ENCODE peak calls at places on chromosomes 16 and 17, in seven cellular contexts. One of them, this sample, is unnamed.

GRCh38 chr17:3534881-3535252 is 22.7 kb downstream of the TRPV3 start:
- DNase-seq in body of pancreas: no peak
- DNase-seq in tibial nerve: peak
- DNase-seq in fibroblast of lung: peak
- DNase-seq in PC-9: no peak
- DNase-seq in heart right ventricle: peak
- DNase-seq in mucosa of descending colon: peak
- DNase-seq in this sample: peak

GRCh38 chr16:74778646-74779045 is 4.0 kb upstream of the FA2H start:
- DNase-seq in body of pancreas: peak
- DNase-seq in tibial nerve: no peak
- DNase-seq in fibroblast of lung: no peak
- DNase-seq in PC-9: no peak
- DNase-seq in heart right ventricle: no peak
- DNase-seq in mucosa of descending colon: peak
- DNase-seq in this sample: no peak

GRCh38 chr17:58277107-58277506 is 3.6 kb downstream of the MPO start:
- DNase-seq in body of pancreas: no peak
- DNase-seq in tibial nerve: no peak
- DNase-seq in fibroblast of lung: peak
- DNase-seq in PC-9: no peak
- DNase-seq in heart right ventricle: no peak
- DNase-seq in mucosa of descending colon: no peak
- DNase-seq in this sample: no peak

GRCh38 chr17:292531-293382 is 59.9 kb downstream of the RPH3AL start:
- DNase-seq in body of pancreas: no peak
- DNase-seq in tibial nerve: no peak
- DNase-seq in fibroblast of lung: no peak
- DNase-seq in PC-9: no peak
- DNase-seq in heart right ventricle: no peak
- DNase-seq in mucosa of descending colon: peak
- DNase-seq in this sample: peak

GRCh38 chr16:3085868-3086595 is 13.1 kb downstream of the ZSCAN10 start:
- DNase-seq in body of pancreas: no peak
- DNase-seq in tibial nerve: no peak
- DNase-seq in fibroblast of lung: no peak
- DNase-seq in PC-9: no peak
- DNase-seq in heart right ventricle: no peak
- DNase-seq in mucosa of descending colon: peak
- DNase-seq in this sample: no peak

GRCh38 chr16:23496826-23497542 is 13.3 kb downstream of the GGA2 start:
- DNase-seq in body of pancreas: peak
- DNase-seq in tibial nerve: peak
- DNase-seq in fibroblast of lung: peak
- DNase-seq in PC-9: peak
- DNase-seq in heart right ventricle: no peak
- DNase-seq in mucosa of descending colon: no peak
- DNase-seq in this sample: no peak

GRCh38 chr16:21277045-21277926 is 804 bp downstream of the CRYM start:
- DNase-seq in body of pancreas: no peak
- DNase-seq in tibial nerve: no peak
- DNase-seq in fibroblast of lung: no peak
- DNase-seq in PC-9: no peak
- DNase-seq in heart right ventricle: no peak
- DNase-seq in mucosa of descending colon: no peak
- DNase-seq in this sample: no peak

GRCh38 chr17:8369944-8370343 is 6.6 kb downstream of the KRABD2 start:
- DNase-seq in body of pancreas: no peak
- DNase-seq in tibial nerve: no peak
- DNase-seq in fibroblast of lung: no peak
- DNase-seq in PC-9: no peak
- DNase-seq in heart right ventricle: no peak
- DNase-seq in mucosa of descending colon: no peak
- DNase-seq in this sample: no peak

GRCh38 chr16:51982715-51983680 is 563.9 kb downstream of the TOX3 start:
- DNase-seq in body of pancreas: peak
- DNase-seq in tibial nerve: peak
- DNase-seq in fibroblast of lung: peak
- DNase-seq in PC-9: peak
- DNase-seq in heart right ventricle: no peak
- DNase-seq in mucosa of descending colon: no peak
- DNase-seq in this sample: no peak

GRCh38 chr16:48117217-48118105 is 38.3 kb downstream of the ABCC12 start:
- DNase-seq in body of pancreas: peak
- DNase-seq in tibial nerve: peak
- DNase-seq in fibroblast of lung: peak
- DNase-seq in PC-9: peak
- DNase-seq in heart right ventricle: peak
- DNase-seq in mucosa of descending colon: no peak
- DNase-seq in this sample: no peak

GRCh38 chr16:8182761-8183160 is 407.6 kb downstream of the TMEM114 start:
- DNase-seq in body of pancreas: no peak
- DNase-seq in tibial nerve: no peak
- DNase-seq in fibroblast of lung: no peak
- DNase-seq in PC-9: no peak
- DNase-seq in heart right ventricle: no peak
- DNase-seq in mucosa of descending colon: no peak
- DNase-seq in this sample: no peak

GRCh38 chr17:61235001-61235820 is 164.4 kb upstream of the TBX2 start:
- DNase-seq in body of pancreas: no peak
- DNase-seq in tibial nerve: no peak
- DNase-seq in fibroblast of lung: no peak
- DNase-seq in PC-9: no peak
- DNase-seq in heart right ventricle: no peak
- DNase-seq in mucosa of descending colon: no peak
- DNase-seq in this sample: no peak

GRCh38 chr16:84209989-84210388 is 19.0 kb downstream of the ADAD2 start:
- DNase-seq in body of pancreas: no peak
- DNase-seq in tibial nerve: no peak
- DNase-seq in fibroblast of lung: no peak
- DNase-seq in PC-9: no peak
- DNase-seq in heart right ventricle: no peak
- DNase-seq in mucosa of descending colon: no peak
- DNase-seq in this sample: no peak

GRCh38 chr16:88738167-88739084 is 32.1 kb downstream of the CTU2 start:
- DNase-seq in body of pancreas: no peak
- DNase-seq in tibial nerve: no peak
- DNase-seq in fibroblast of lung: no peak
- DNase-seq in PC-9: no peak
- DNase-seq in heart right ventricle: no peak
- DNase-seq in mucosa of descending colon: no peak
- DNase-seq in this sample: no peak

GRCh38 chr16:88736496-88736895 is 30.2 kb downstream of the CTU2 start:
- DNase-seq in body of pancreas: no peak
- DNase-seq in tibial nerve: no peak
- DNase-seq in fibroblast of lung: no peak
- DNase-seq in PC-9: no peak
- DNase-seq in heart right ventricle: no peak
- DNase-seq in mucosa of descending colon: no peak
- DNase-seq in this sample: no peak

GRCh38 chr16:88739139-88739974 is 33.1 kb downstream of the CTU2 start:
- DNase-seq in body of pancreas: no peak
- DNase-seq in tibial nerve: no peak
- DNase-seq in fibroblast of lung: no peak
- DNase-seq in PC-9: no peak
- DNase-seq in heart right ventricle: no peak
- DNase-seq in mucosa of descending colon: no peak
- DNase-seq in this sample: no peak

GRCh38 chr16:88736088-88736487 is 29.8 kb downstream of the CTU2 start:
- DNase-seq in body of pancreas: no peak
- DNase-seq in tibial nerve: no peak
- DNase-seq in fibroblast of lung: no peak
- DNase-seq in PC-9: no peak
- DNase-seq in heart right ventricle: no peak
- DNase-seq in mucosa of descending colon: no peak
- DNase-seq in this sample: no peak

GRCh38 chr16:88737298-88738166 is 31.2 kb downstream of the CTU2 start:
- DNase-seq in body of pancreas: peak
- DNase-seq in tibial nerve: peak
- DNase-seq in fibroblast of lung: peak
- DNase-seq in PC-9: peak
- DNase-seq in heart right ventricle: peak
- DNase-seq in mucosa of descending colon: peak
- DNase-seq in this sample: no peak
- TF ChIP-seq CTCF in body of pancreas: peak
- TF ChIP-seq CTCF in tibial nerve: peak
- TF ChIP-seq CTCF in fibroblast of lung: peak
- TF ChIP-seq CTCF in PC-9: peak
- TF ChIP-seq CTCF in heart right ventricle: peak
- TF ChIP-seq CTCF in mucosa of descending colon: peak
- TF ChIP-seq CTCF in this sample: peak

GRCh38 chr16:55539488-55539887 is 27.0 kb upstream of the CAPNS2 start:
- DNase-seq in body of pancreas: no peak
- DNase-seq in tibial nerve: no peak
- DNase-seq in fibroblast of lung: no peak
- DNase-seq in PC-9: no peak
- DNase-seq in heart right ventricle: no peak
- DNase-seq in mucosa of descending colon: no peak
- DNase-seq in this sample: no peak

GRCh38 chr16:55540221-55540620 is 26.3 kb upstream of the CAPNS2 start:
- DNase-seq in body of pancreas: no peak
- DNase-seq in tibial nerve: no peak
- DNase-seq in fibroblast of lung: no peak
- DNase-seq in PC-9: no peak
- DNase-seq in heart right ventricle: no peak
- DNase-seq in mucosa of descending colon: no peak
- DNase-seq in this sample: no peak

GRCh38 chr16:55542459-55543082 is 23.9 kb upstream of the CAPNS2 start:
- DNase-seq in body of pancreas: no peak
- DNase-seq in tibial nerve: peak
- DNase-seq in fibroblast of lung: peak
- DNase-seq in PC-9: no peak
- DNase-seq in heart right ventricle: no peak
- DNase-seq in mucosa of descending colon: no peak
- DNase-seq in this sample: no peak

GRCh38 chr16:55539049-55539448 is 27.4 kb upstream of the CAPNS2 start:
- DNase-seq in body of pancreas: no peak
- DNase-seq in tibial nerve: no peak
- DNase-seq in fibroblast of lung: peak
- DNase-seq in PC-9: no peak
- DNase-seq in heart right ventricle: no peak
- DNase-seq in mucosa of descending colon: no peak
- DNase-seq in this sample: no peak

GRCh38 chr16:55543470-55543869 is 23.0 kb upstream of the CAPNS2 start:
- DNase-seq in body of pancreas: no peak
- DNase-seq in tibial nerve: no peak
- DNase-seq in fibroblast of lung: peak
- DNase-seq in PC-9: no peak
- DNase-seq in heart right ventricle: no peak
- DNase-seq in mucosa of descending colon: no peak
- DNase-seq in this sample: no peak
- TF ChIP-seq CTCF in body of pancreas: no peak
- TF ChIP-seq CTCF in tibial nerve: peak
- TF ChIP-seq CTCF in fibroblast of lung: peak
- TF ChIP-seq CTCF in PC-9: peak
- TF ChIP-seq CTCF in heart right ventricle: peak
- TF ChIP-seq CTCF in mucosa of descending colon: no peak
- TF ChIP-seq CTCF in this sample: peak

GRCh38 chr17:7016406-7016805 is 4.0 kb downstream of the RNASEK start:
- DNase-seq in body of pancreas: no peak
- DNase-seq in tibial nerve: no peak
- DNase-seq in fibroblast of lung: no peak
- DNase-seq in PC-9: no peak
- DNase-seq in heart right ventricle: no peak
- DNase-seq in mucosa of descending colon: no peak
- DNase-seq in this sample: no peak

GRCh38 chr17:7016886-7017826 is 4.7 kb downstream of the RNASEK start:
- DNase-seq in body of pancreas: no peak
- DNase-seq in tibial nerve: no peak
- DNase-seq in fibroblast of lung: no peak
- DNase-seq in PC-9: no peak
- DNase-seq in heart right ventricle: no peak
- DNase-seq in mucosa of descending colon: no peak
- DNase-seq in this sample: no peak

GRCh38 chr17:7014261-7014994 is 2.0 kb downstream of the RNASEK start:
- DNase-seq in body of pancreas: peak
- DNase-seq in tibial nerve: peak
- DNase-seq in fibroblast of lung: peak
- DNase-seq in PC-9: peak
- DNase-seq in heart right ventricle: peak
- DNase-seq in mucosa of descending colon: peak
- DNase-seq in this sample: peak

GRCh38 chr17:7015587-7016020 is 3.2 kb downstream of the RNASEK start:
- DNase-seq in body of pancreas: no peak
- DNase-seq in tibial nerve: no peak
- DNase-seq in fibroblast of lung: no peak
- DNase-seq in PC-9: no peak
- DNase-seq in heart right ventricle: no peak
- DNase-seq in mucosa of descending colon: no peak
- DNase-seq in this sample: no peak

GRCh38 chr17:7014995-7015586 is 2.7 kb downstream of the RNASEK start:
- DNase-seq in body of pancreas: no peak
- DNase-seq in tibial nerve: no peak
- DNase-seq in fibroblast of lung: peak
- DNase-seq in PC-9: no peak
- DNase-seq in heart right ventricle: no peak
- DNase-seq in mucosa of descending colon: no peak
- DNase-seq in this sample: no peak
- TF ChIP-seq CTCF in body of pancreas: no peak
- TF ChIP-seq CTCF in tibial nerve: no peak
- TF ChIP-seq CTCF in fibroblast of lung: no peak
- TF ChIP-seq CTCF in PC-9: peak
- TF ChIP-seq CTCF in heart right ventricle: peak
- TF ChIP-seq CTCF in mucosa of descending colon: peak
- TF ChIP-seq CTCF in this sample: peak

GRCh38 chr17:74355065-74355464 is 6.6 kb downstream of the BTBD17 start:
- DNase-seq in body of pancreas: no peak
- DNase-seq in tibial nerve: no peak
- DNase-seq in fibroblast of lung: no peak
- DNase-seq in PC-9: no peak
- DNase-seq in heart right ventricle: no peak
- DNase-seq in mucosa of descending colon: no peak
- DNase-seq in this sample: no peak

GRCh38 chr17:74351552-74352210 is 10.0 kb downstream of the BTBD17 start:
- DNase-seq in body of pancreas: no peak
- DNase-seq in tibial nerve: no peak
- DNase-seq in fibroblast of lung: no peak
- DNase-seq in PC-9: no peak
- DNase-seq in heart right ventricle: no peak
- DNase-seq in mucosa of descending colon: no peak
- DNase-seq in this sample: no peak

GRCh38 chr17:74353446-74354060 is 8.1 kb downstream of the BTBD17 start:
- DNase-seq in body of pancreas: no peak
- DNase-seq in tibial nerve: no peak
- DNase-seq in fibroblast of lung: no peak
- DNase-seq in PC-9: no peak
- DNase-seq in heart right ventricle: no peak
- DNase-seq in mucosa of descending colon: no peak
- DNase-seq in this sample: no peak

GRCh38 chr17:74354561-74354960 is 7.1 kb downstream of the BTBD17 start:
- DNase-seq in body of pancreas: no peak
- DNase-seq in tibial nerve: no peak
- DNase-seq in fibroblast of lung: no peak
- DNase-seq in PC-9: no peak
- DNase-seq in heart right ventricle: no peak
- DNase-seq in mucosa of descending colon: no peak
- DNase-seq in this sample: no peak

DNA sequence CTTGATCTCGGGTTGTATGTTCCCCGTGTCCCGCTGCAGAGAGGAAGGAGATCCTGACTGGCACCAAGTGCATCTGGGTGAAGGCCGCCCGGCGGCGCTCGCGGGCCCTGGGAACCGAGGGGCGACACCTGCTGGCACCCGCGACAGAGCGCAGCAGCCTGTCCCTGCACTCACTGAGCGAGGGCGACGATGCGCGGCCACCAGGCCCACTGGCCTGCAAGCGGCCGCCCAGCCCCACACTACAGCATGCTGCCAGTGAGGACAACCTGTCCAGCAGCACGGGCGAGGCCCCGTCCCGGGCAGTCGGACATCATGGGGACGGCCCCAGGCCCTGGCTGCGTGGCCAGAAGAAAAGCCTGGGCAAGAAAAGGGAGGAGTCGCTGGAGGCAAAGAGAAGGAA is 7.5 kb downstream of the BTBD17 start:
- DNase-seq in body of pancreas: peak
- DNase-seq in tibial nerve: no peak
- DNase-seq in fibroblast of lung: no peak
- DNase-seq in PC-9: peak
- DNase-seq in heart right ventricle: peak
- DNase-seq in mucosa of descending colon: no peak
- DNase-seq in this sample: no peak
- TF ChIP-seq CTCF in body of pancreas: no peak
- TF ChIP-seq CTCF in tibial nerve: peak
- TF ChIP-seq CTCF in fibroblast of lung: no peak
- TF ChIP-seq CTCF in PC-9: peak
- TF ChIP-seq CTCF in heart right ventricle: no peak
- TF ChIP-seq CTCF in mucosa of descending colon: peak
- TF ChIP-seq CTCF in this sample: peak

This sample was measured in chondrocyte.